ENCODE peak calls at places on chromosome 1, in six cellular contexts. One of them, this sample, is unnamed.

GRCh38 chr1:151326619-151327222 is 495 bp downstream of the PI4KB start:
- DNase-seq in lung: peak; percentile 53
- DNase-seq in effector memory CD8-positive, alpha-beta T cell: no peak
- DNase-seq in lower lobe of right lung: peak; percentile 74
- DNase-seq in HS-5: no peak
- DNase-seq in NCI-H1436: peak; percentile 12
- DNase-seq in this sample: no peak

GRCh38 chr1:156684227-156684782 is 7.1 kb upstream of the NES start:
- DNase-seq in lung: no peak
- DNase-seq in HS-5: peak; percentile 69
- DNase-seq in effector memory CD8-positive, alpha-beta T cell: no peak
- DNase-seq in NCI-H1436: no peak
- DNase-seq in lower lobe of right lung: no peak
- DNase-seq in this sample: no peak

GRCh38 chr1:214967865-214968575 is 114.5 kb upstream of the KCNK2 start:
- DNase-seq in effector memory CD8-positive, alpha-beta T cell: no peak
- DNase-seq in lower lobe of right lung: no peak
- DNase-seq in HS-5: peak; percentile 37
- DNase-seq in lung: no peak
- DNase-seq in NCI-H1436: no peak
- DNase-seq in this sample: no peak

GRCh38 chr1:55747285-55747890 is 532.2 kb upstream of the USP24 start:
- DNase-seq in lung: no peak
- DNase-seq in lower lobe of right lung: no peak
- DNase-seq in NCI-H1436: no peak
- DNase-seq in HS-5: no peak
- DNase-seq in effector memory CD8-positive, alpha-beta T cell: no peak
- DNase-seq in this sample: no peak

GRCh38 chr1:229058111-229058551 is 212.8 kb upstream of the RAB4A start:
- DNase-seq in effector memory CD8-positive, alpha-beta T cell: peak; percentile 39
- DNase-seq in HS-5: no peak
- DNase-seq in lung: peak; percentile 63
- DNase-seq in lower lobe of right lung: peak; percentile 61
- DNase-seq in NCI-H1436: peak; percentile 7
- DNase-seq in this sample: peak; percentile 52

GRCh38 chr1:234610582-234611152 is 689 bp upstream of the IRF2BP2 start:
- DNase-seq in effector memory CD8-positive, alpha-beta T cell: peak; percentile 86
- DNase-seq in lung: peak; percentile 96
- DNase-seq in NCI-H1436: peak; percentile 92
- DNase-seq in lower lobe of right lung: peak; percentile 98
- DNase-seq in HS-5: no peak
- DNase-seq in this sample: peak; percentile 84

GRCh38 chr1:230264342-230264741 is 161.8 kb downstream of the PGBD5 start:
- DNase-seq in effector memory CD8-positive, alpha-beta T cell: no peak
- DNase-seq in lower lobe of right lung: no peak
- DNase-seq in lung: no peak
- DNase-seq in NCI-H1436: no peak
- DNase-seq in HS-5: no peak
- DNase-seq in this sample: no peak

GRCh38 chr1:50424045-50424939 is 1.0 kb upstream of the DMRTA2 start:
- DNase-seq in effector memory CD8-positive, alpha-beta T cell: no peak
- DNase-seq in lower lobe of right lung: no peak
- DNase-seq in lung: no peak
- DNase-seq in HS-5: no peak
- DNase-seq in NCI-H1436: no peak
- DNase-seq in this sample: no peak

GRCh38 chr1:60948486-60948885 is 133.9 kb upstream of the NFIA start:
- DNase-seq in lower lobe of right lung: no peak
- DNase-seq in lung: no peak
- DNase-seq in HS-5: no peak
- DNase-seq in effector memory CD8-positive, alpha-beta T cell: no peak
- DNase-seq in NCI-H1436: no peak
- DNase-seq in this sample: no peak

GRCh38 chr1:210269981-210270380 is 37.4 kb downstream of the SERTAD4 start:
- DNase-seq in effector memory CD8-positive, alpha-beta T cell: no peak
- DNase-seq in HS-5: no peak
- DNase-seq in lower lobe of right lung: no peak
- DNase-seq in NCI-H1436: no peak
- DNase-seq in lung: no peak
- DNase-seq in this sample: no peak

GRCh38 chr1:207848234-207848633 is 62.7 kb downstream of the CD34 start:
- DNase-seq in effector memory CD8-positive, alpha-beta T cell: no peak
- DNase-seq in lung: peak; percentile 71
- DNase-seq in lower lobe of right lung: peak; percentile 92
- DNase-seq in HS-5: peak; percentile 61
- DNase-seq in NCI-H1436: no peak
- DNase-seq in this sample: peak; percentile 44

GRCh38 chr1:111600886-111601386 is 18.7 kb upstream of the RAP1A start:
- DNase-seq in lung: no peak
- DNase-seq in NCI-H1436: no peak
- DNase-seq in effector memory CD8-positive, alpha-beta T cell: no peak
- DNase-seq in HS-5: no peak
- DNase-seq in lower lobe of right lung: no peak
- DNase-seq in this sample: no peak

GRCh38 chr1:26733982-26734381 is 38.2 kb downstream of the ARID1A start:
- DNase-seq in lower lobe of right lung: no peak
- DNase-seq in effector memory CD8-positive, alpha-beta T cell: no peak
- DNase-seq in lung: no peak
- DNase-seq in NCI-H1436: no peak
- DNase-seq in HS-5: peak; percentile 79
- DNase-seq in this sample: peak; percentile 25

GRCh38 chr1:23167353-23168078 is 1.1 kb downstream of the LUZP1 start:
- DNase-seq in lung: peak; percentile 46
- DNase-seq in HS-5: peak; percentile 31
- DNase-seq in NCI-H1436: peak; percentile 7
- DNase-seq in effector memory CD8-positive, alpha-beta T cell: peak; percentile 32
- DNase-seq in lower lobe of right lung: peak; percentile 68
- DNase-seq in this sample: peak; percentile 32

GRCh38 chr1:210260087-210260486 is 27.5 kb downstream of the SERTAD4 start:
- DNase-seq in lower lobe of right lung: no peak
- DNase-seq in lung: no peak
- DNase-seq in effector memory CD8-positive, alpha-beta T cell: no peak
- DNase-seq in HS-5: no peak
- DNase-seq in NCI-H1436: no peak
- DNase-seq in this sample: no peak

GRCh38 chr1:59232209-59232608 is 64.7 kb upstream of the FGGY start:
- DNase-seq in HS-5: no peak
- DNase-seq in lung: no peak
- DNase-seq in lower lobe of right lung: no peak
- DNase-seq in effector memory CD8-positive, alpha-beta T cell: no peak
- DNase-seq in NCI-H1436: peak; percentile 9
- DNase-seq in this sample: no peak

GRCh38 chr1:75720820-75721219 is 3.7 kb upstream of the ACADM start:
- DNase-seq in lower lobe of right lung: no peak
- DNase-seq in effector memory CD8-positive, alpha-beta T cell: no peak
- DNase-seq in HS-5: no peak
- DNase-seq in NCI-H1436: no peak
- DNase-seq in lung: no peak
- DNase-seq in this sample: no peak

GRCh38 chr1:172449585-172450523 is 6.0 kb upstream of the PIGC start:
- DNase-seq in HS-5: no peak
- DNase-seq in lower lobe of right lung: peak; percentile 73
- DNase-seq in lung: peak; percentile 53
- DNase-seq in NCI-H1436: no peak
- DNase-seq in effector memory CD8-positive, alpha-beta T cell: peak; percentile 14
- DNase-seq in this sample: no peak

GRCh38 chr1:235329139-235329808 is 904 bp downstream of the GGPS1 start:
- DNase-seq in lung: peak; percentile 37
- DNase-seq in NCI-H1436: no peak
- DNase-seq in HS-5: no peak
- DNase-seq in lower lobe of right lung: no peak
- DNase-seq in effector memory CD8-positive, alpha-beta T cell: peak; percentile 58
- DNase-seq in this sample: peak; percentile 40

GRCh38 chr1:68207129-68207689 is 25.1 kb downstream of the WLS start:
- DNase-seq in effector memory CD8-positive, alpha-beta T cell: no peak
- DNase-seq in HS-5: peak; percentile 45
- DNase-seq in lung: no peak
- DNase-seq in lower lobe of right lung: no peak
- DNase-seq in NCI-H1436: no peak
- DNase-seq in this sample: no peak

GRCh38 chr1:18666317-18666920 is 35.8 kb downstream of the PAX7 start:
- DNase-seq in effector memory CD8-positive, alpha-beta T cell: no peak
- DNase-seq in lung: peak; percentile 65
- DNase-seq in NCI-H1436: no peak
- DNase-seq in lower lobe of right lung: peak; percentile 66
- DNase-seq in HS-5: no peak
- DNase-seq in this sample: no peak

GRCh38 chr1:22717038-22717758 is 6.6 kb downstream of the EPHB2 start:
- DNase-seq in effector memory CD8-positive, alpha-beta T cell: no peak
- DNase-seq in lung: no peak
- DNase-seq in NCI-H1436: no peak
- DNase-seq in HS-5: no peak
- DNase-seq in lower lobe of right lung: no peak
- DNase-seq in this sample: no peak

GRCh38 chr1:194233069-194233468 is 1046.7 kb upstream of the B3GALT2 start:
- DNase-seq in NCI-H1436: no peak
- DNase-seq in lung: no peak
- DNase-seq in effector memory CD8-positive, alpha-beta T cell: no peak
- DNase-seq in HS-5: no peak
- DNase-seq in lower lobe of right lung: no peak
- DNase-seq in this sample: no peak

GRCh38 chr1:25871086-25871703 is 4.3 kb downstream of the PAQR7 start:
- DNase-seq in lung: no peak
- DNase-seq in lower lobe of right lung: no peak
- DNase-seq in NCI-H1436: no peak
- DNase-seq in effector memory CD8-positive, alpha-beta T cell: no peak
- DNase-seq in HS-5: no peak
- DNase-seq in this sample: no peak

GRCh38 chr1:158067651-158068050 is 74.2 kb downstream of the KIRREL1 start:
- DNase-seq in lung: no peak
- DNase-seq in NCI-H1436: no peak
- DNase-seq in lower lobe of right lung: no peak
- DNase-seq in effector memory CD8-positive, alpha-beta T cell: no peak
- DNase-seq in HS-5: no peak
- DNase-seq in this sample: no peak

GRCh38 chr1:2966940-2967725 is 54.1 kb upstream of the ACTRT2 start:
- DNase-seq in effector memory CD8-positive, alpha-beta T cell: no peak
- DNase-seq in HS-5: no peak
- DNase-seq in NCI-H1436: no peak
- DNase-seq in lung: no peak
- DNase-seq in lower lobe of right lung: no peak
- DNase-seq in this sample: no peak

This sample was measured in CD4-positive, CD25-positive, alpha-beta regulatory T cell.